ENCODE peak calls at places on chromosomes 7 and 10, in seven cellular contexts. B is IMR-90, F is GM12878, Q is H1, K is HepG2, A is K562, C is HCT116. O is an unnamed sample.

GRCh38 chr10:113052076-113052830 is 102.2 kb downstream of the TCF7L2 start:
- DNase-seq in B (no peak), F (no peak), C (no peak), A (peak), K (no peak), Q (no peak), O (no peak)

GRCh38 chr10:68600041-68600778 is 40.1 kb downstream of the TET1 start:
- DNase-seq in C (peak), F (peak), A (peak), Q (peak), K (peak), B (peak), O (peak)

GRCh38 chr7:36048902-36049240 is 104.2 kb upstream of the EEPD1 start:
- DNase-seq in Q (no peak), K (no peak), A (no peak), B (peak), F (no peak), C (no peak), O (no peak)

GRCh38 chr10:101774589-101775272 is 1.2 kb downstream of the FGF8 start:
- DNase-seq in A (no peak), K (no peak), F (no peak), C (no peak), Q (no peak), B (no peak), O (no peak)

GRCh38 chr10:73979428-73980407 is 18.2 kb upstream of the VCL start:
- DNase-seq in K (no peak), A (no peak), Q (no peak), B (no peak), F (no peak), C (no peak), O (no peak)

GRCh38 chr7:121202834-121203233 is 126.0 kb upstream of the WNT16 start:
- DNase-seq in A (no peak), F (no peak), Q (no peak), K (no peak), B (peak), C (peak), O (no peak)

GRCh38 chr10:909831-910230 is 21.7 kb downstream of the LARP4B start:
- DNase-seq in B (peak), F (no peak), K (no peak), C (no peak), Q (no peak), A (peak), O (no peak)

GRCh38 chr7:75945297-75946168 is 30.6 kb downstream of the POR start:
- DNase-seq in K (peak), A (peak), B (peak), Q (no peak), C (no peak), F (no peak), O (no peak)

GRCh38 chr10:114479307-114479706 is 75.0 kb upstream of the AFAP1L2 start:
- DNase-seq in Q (no peak), A (no peak), B (no peak), F (no peak), C (no peak), K (peak), O (no peak)

GRCh38 chr7:118855290-118855689 is 630.8 kb downstream of the ANKRD7 start:
- DNase-seq in C (no peak), F (no peak), A (no peak), B (no peak), Q (no peak), K (no peak), O (no peak)
- TF ChIP-seq CEBPB in C (no peak), F (no peak), A (no peak), B (no peak), Q (no peak), K (no peak), O (no peak)

DNA sequence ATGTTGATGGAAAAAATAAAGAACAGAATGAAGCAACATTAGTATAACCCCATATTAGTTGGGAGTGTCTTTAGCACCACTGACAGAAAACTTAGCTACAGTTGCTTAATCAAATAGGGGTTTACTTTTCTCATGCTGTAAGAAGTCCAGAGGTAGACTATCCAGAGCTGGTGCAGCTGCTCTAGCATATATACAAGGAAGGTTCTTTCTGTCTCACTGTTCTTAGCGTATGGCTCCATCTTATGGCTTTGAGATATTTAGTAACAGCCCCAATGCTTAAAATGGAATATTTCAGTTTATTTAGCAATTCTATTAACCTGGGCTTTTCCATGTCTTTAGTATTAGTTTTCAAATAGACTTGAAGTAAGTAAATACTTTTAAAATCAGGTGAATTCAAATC is 15.2 kb upstream of the WNT2 start:
- DNase-seq in B (peak), C (no peak), Q (no peak), A (no peak), K (no peak), F (no peak), O (no peak)
- TF ChIP-seq CEBPB in B (no peak), C (no peak), Q (no peak), A (no peak), K (no peak), F (no peak), O (no peak)

GRCh38 chr7:156984209-156984891 is 26.1 kb downstream of the MNX1 start:
- DNase-seq in B (peak), C (no peak), K (no peak), Q (no peak), F (no peak), A (no peak), O (no peak)
- TF ChIP-seq CEBPB in B (no peak), C (no peak), K (no peak), Q (no peak), F (no peak), A (no peak), O (no peak)

GRCh38 chr7:142485617-142486226 is 227.9 kb upstream of the PRSS58 start:
- DNase-seq in F (no peak), Q (no peak), B (no peak), K (no peak), C (no peak), A (peak), O (no peak)

GRCh38 chr7:142481548-142481947 is 223.7 kb upstream of the PRSS58 start:
- DNase-seq in A (no peak), Q (no peak), C (no peak), K (no peak), B (peak), F (no peak), O (no peak)

GRCh38 chr7:142487124-142487523 is 229.3 kb upstream of the PRSS58 start:
- DNase-seq in A (no peak), F (no peak), B (no peak), K (no peak), Q (no peak), C (no peak), O (no peak)

GRCh38 chr7:142483659-142484317 is 225.9 kb upstream of the PRSS58 start:
- DNase-seq in B (no peak), C (no peak), Q (no peak), F (no peak), A (no peak), K (no peak), O (no peak)

DNA sequence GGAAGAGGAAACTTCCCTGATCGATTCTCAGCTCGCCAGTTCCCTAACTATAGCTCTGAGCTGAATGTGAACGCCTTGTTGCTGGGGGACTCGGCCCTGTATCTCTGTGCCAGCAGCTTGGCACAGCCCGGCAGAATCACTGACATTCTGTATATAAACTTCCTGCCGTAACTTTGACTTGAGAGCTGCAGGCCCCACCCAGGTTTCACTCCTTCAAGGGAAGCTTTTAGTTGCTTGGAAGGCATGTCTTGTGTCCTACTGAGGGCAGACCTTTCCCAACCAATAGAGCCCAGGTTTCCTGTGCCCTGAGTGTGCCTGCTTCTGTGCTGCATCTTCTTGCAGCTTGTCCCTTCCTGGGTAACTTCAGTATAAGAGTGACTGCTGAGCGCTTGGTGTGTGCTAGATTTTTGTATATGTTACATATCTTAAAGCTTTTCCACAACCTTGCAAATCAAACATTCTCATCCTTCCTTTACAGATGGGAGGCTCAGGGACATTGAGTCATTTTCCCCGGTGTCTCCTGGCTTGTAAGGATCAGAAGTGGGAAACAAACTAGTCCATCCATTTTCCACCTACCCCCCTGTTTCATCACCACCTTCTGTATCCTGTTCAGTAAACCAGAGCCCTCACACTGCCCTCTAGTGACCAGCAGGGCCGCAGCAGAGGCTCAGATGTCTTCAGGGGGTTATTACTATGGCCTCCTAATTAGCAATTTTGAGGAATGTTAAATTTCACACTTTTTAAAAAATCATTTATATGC is 225.2 kb upstream of the PRSS58 start:
- DNase-seq in K (peak), A (peak), Q (no peak), F (no peak), C (peak), B (peak), O (peak)
- TF ChIP-seq CEBPB in K (no peak), A (peak), Q (peak), F (no peak), C (peak), B (peak), O (no peak)

GRCh38 chr10:92239600-92240288 is 51.1 kb downstream of the CPEB3 start:
- DNase-seq in F (no peak), Q (no peak), B (peak), A (no peak), K (no peak), C (no peak), O (no peak)

GRCh38 chr10:92240289-92241157 is 50.4 kb downstream of the CPEB3 start:
- DNase-seq in Q (no peak), A (peak), K (peak), C (no peak), F (peak), B (peak), O (peak)

GRCh38 chr10:92239185-92239599 is 51.7 kb downstream of the CPEB3 start:
- DNase-seq in C (no peak), K (no peak), F (no peak), B (no peak), Q (no peak), A (no peak), O (no peak)

GRCh38 chr10:92238062-92238585 is 52.8 kb downstream of the CPEB3 start:
- DNase-seq in Q (no peak), B (no peak), F (no peak), C (no peak), K (no peak), A (no peak), O (no peak)

DNA sequence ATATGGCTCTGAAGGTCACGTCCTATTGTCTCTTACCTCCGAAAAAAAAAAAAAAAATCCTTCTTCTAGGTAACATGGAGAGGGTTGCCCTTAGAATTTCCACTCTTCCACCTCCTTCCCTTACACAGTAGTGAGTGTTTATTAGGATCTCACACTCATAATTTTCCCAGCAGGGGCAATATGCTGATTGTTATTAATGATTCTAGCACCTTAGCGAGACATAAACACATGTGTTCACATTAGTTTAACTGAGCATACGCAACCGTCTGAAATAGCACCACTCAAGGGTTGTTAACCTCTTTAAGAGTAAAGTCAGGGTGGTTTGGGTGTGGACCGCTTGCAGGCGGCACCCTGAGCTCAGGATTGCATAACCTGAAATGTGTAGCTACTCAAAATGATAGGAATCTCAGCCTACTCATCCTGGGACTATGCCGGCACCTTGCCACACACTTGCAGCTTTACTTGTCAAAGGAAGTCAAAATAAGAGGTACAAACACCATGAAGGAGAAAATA is 52.2 kb downstream of the CPEB3 start:
- DNase-seq in F (no peak), B (peak), K (peak), A (peak), C (no peak), Q (no peak), O (peak)
- TF ChIP-seq CEBPB in F (no peak), B (peak), K (peak), A (peak), C (peak), Q (peak), O (peak)